ENCODE peak calls at places on chromosomes 6 and 20, in four cellular contexts. One of them, this sample, is unnamed.

GRCh38 chr6:17165383-17165782 is 63.5 kb downstream of the STMND1 start:
- DNase-seq in left lobe of liver: no peak
- DNase-seq in Panc1: no peak
- DNase-seq in naive thymus-derived CD8-positive, alpha-beta T cell: no peak
- DNase-seq in this sample: no peak

GRCh38 chr6:110044093-110044492 is 66.0 kb downstream of the GPR6 start:
- DNase-seq in Panc1: no peak
- DNase-seq in naive thymus-derived CD8-positive, alpha-beta T cell: no peak
- DNase-seq in left lobe of liver: no peak
- DNase-seq in this sample: no peak

GRCh38 chr6:52253494-52253893 is 9.2 kb upstream of the IL17F start:
- DNase-seq in Panc1: no peak
- DNase-seq in left lobe of liver: no peak
- DNase-seq in naive thymus-derived CD8-positive, alpha-beta T cell: no peak
- DNase-seq in this sample: no peak

GRCh38 chr20:2752631-2753455 is 47.6 kb downstream of the CPXM1 start:
- DNase-seq in naive thymus-derived CD8-positive, alpha-beta T cell: peak; percentile 23
- DNase-seq in Panc1: no peak
- DNase-seq in left lobe of liver: no peak
- DNase-seq in this sample: peak; percentile 40

GRCh38 chr6:39309942-39310531 is 4.2 kb downstream of the KCNK17 start:
- DNase-seq in left lobe of liver: peak; percentile 81
- DNase-seq in naive thymus-derived CD8-positive, alpha-beta T cell: peak; percentile 16
- DNase-seq in Panc1: peak; percentile 64
- DNase-seq in this sample: peak; percentile 55

GRCh38 chr6:119079288-119079809 is 885 bp upstream of the FAM184A start:
- DNase-seq in left lobe of liver: no peak
- DNase-seq in Panc1: no peak
- DNase-seq in naive thymus-derived CD8-positive, alpha-beta T cell: no peak
- DNase-seq in this sample: peak; percentile 25

GRCh38 chr6:73585566-73586415 is 65.0 kb upstream of the EEF1A1 start:
- DNase-seq in Panc1: peak; percentile 68
- DNase-seq in left lobe of liver: no peak
- DNase-seq in naive thymus-derived CD8-positive, alpha-beta T cell: peak; percentile 49
- DNase-seq in this sample: peak; percentile 84

GRCh38 chr6:131136021-131136847 is 967 bp downstream of the AKAP7 start:
- DNase-seq in Panc1: peak; percentile 15
- DNase-seq in left lobe of liver: peak; percentile 53
- DNase-seq in naive thymus-derived CD8-positive, alpha-beta T cell: no peak
- DNase-seq in this sample: peak; percentile 35

GRCh38 chr6:163955131-163955530 is 540.6 kb downstream of the QKI start:
- DNase-seq in left lobe of liver: no peak
- DNase-seq in Panc1: no peak
- DNase-seq in naive thymus-derived CD8-positive, alpha-beta T cell: no peak
- DNase-seq in this sample: peak; percentile 22

GRCh38 chr6:80454197-80454596 is 347.7 kb downstream of the BCKDHB start:
- DNase-seq in naive thymus-derived CD8-positive, alpha-beta T cell: no peak
- DNase-seq in left lobe of liver: no peak
- DNase-seq in Panc1: no peak
- DNase-seq in this sample: peak; percentile 84

GRCh38 chr6:124430741-124431140 is 531.5 kb upstream of the RNF217 start:
- DNase-seq in naive thymus-derived CD8-positive, alpha-beta T cell: no peak
- DNase-seq in Panc1: no peak
- DNase-seq in left lobe of liver: no peak
- DNase-seq in this sample: no peak

GRCh38 chr6:49866485-49866943 is at the start of gene CRISP1:
- DNase-seq in naive thymus-derived CD8-positive, alpha-beta T cell: no peak
- DNase-seq in Panc1: no peak
- DNase-seq in left lobe of liver: no peak
- DNase-seq in this sample: no peak

GRCh38 chr6:51384736-51385135 is 566.1 kb downstream of the TFAP2B start:
- DNase-seq in naive thymus-derived CD8-positive, alpha-beta T cell: no peak
- DNase-seq in Panc1: no peak
- DNase-seq in left lobe of liver: no peak
- DNase-seq in this sample: no peak

GRCh38 chr20:37775200-37775599 is 81.4 kb downstream of the CTNNBL1 start:
- DNase-seq in Panc1: no peak
- DNase-seq in naive thymus-derived CD8-positive, alpha-beta T cell: no peak
- DNase-seq in left lobe of liver: no peak
- DNase-seq in this sample: no peak

GRCh38 chr6:41027799-41028617 is 11.0 kb downstream of the UNC5CL start:
- DNase-seq in naive thymus-derived CD8-positive, alpha-beta T cell: peak; percentile 40
- DNase-seq in Panc1: no peak
- DNase-seq in left lobe of liver: peak; percentile 84
- DNase-seq in this sample: peak; percentile 69

GRCh38 chr6:30219244-30219643 is 6.0 kb upstream of the TRIM26 start:
- DNase-seq in left lobe of liver: no peak
- DNase-seq in Panc1: peak; percentile 48
- DNase-seq in naive thymus-derived CD8-positive, alpha-beta T cell: peak; percentile 46
- DNase-seq in this sample: peak; percentile 48

GRCh38 chr6:108119212-108120141 is 44.9 kb upstream of the OSTM1 start:
- DNase-seq in Panc1: no peak
- DNase-seq in naive thymus-derived CD8-positive, alpha-beta T cell: no peak
- DNase-seq in left lobe of liver: no peak
- DNase-seq in this sample: no peak

GRCh38 chr6:107666084-107666981 is 157.8 kb downstream of the SCML4 start:
- DNase-seq in Panc1: no peak
- DNase-seq in left lobe of liver: no peak
- DNase-seq in naive thymus-derived CD8-positive, alpha-beta T cell: no peak
- DNase-seq in this sample: no peak

GRCh38 chr6:159680104-159680503 is 12.9 kb downstream of the SOD2 start:
- DNase-seq in Panc1: no peak
- DNase-seq in naive thymus-derived CD8-positive, alpha-beta T cell: no peak
- DNase-seq in left lobe of liver: no peak
- DNase-seq in this sample: no peak

GRCh38 chr6:33628401-33628964 is 7.4 kb downstream of the ITPR3 start:
- DNase-seq in Panc1: no peak
- DNase-seq in left lobe of liver: no peak
- DNase-seq in naive thymus-derived CD8-positive, alpha-beta T cell: no peak
- DNase-seq in this sample: no peak

GRCh38 chr6:42068872-42069522 is 18.7 kb downstream of the TAF8 start:
- DNase-seq in left lobe of liver: no peak
- DNase-seq in naive thymus-derived CD8-positive, alpha-beta T cell: no peak
- DNase-seq in Panc1: no peak
- DNase-seq in this sample: no peak